ENCODE peak calls at places on chromosomes 11 and 22, in five cellular contexts. F is fibroblast of lung, W is astrocyte, M is DND-41, L is OCI-LY7. X is an unnamed sample.

GRCh38 chr11:76314741-76315090 is 66.2 kb downstream of the THAP12 start:
- DNase-seq in F (peak; percentile 72), W (peak; percentile 64), M (no peak), L (no peak), X (no peak)

GRCh38 chr11:117828641-117829368 is 4.3 kb upstream of the FXYD2 start:
- DNase-seq in F (peak; percentile 86), W (peak; percentile 80), M (peak; percentile 99), L (no peak), X (peak; percentile 91)

GRCh38 chr11:31477528-31478255 is 31.7 kb downstream of the IMMP1L start:
- DNase-seq in F (no peak), W (no peak), M (no peak), L (no peak), X (no peak)

GRCh38 chr11:124740277-124740882 is 638 bp downstream of the NRGN start:
- DNase-seq in F (peak; percentile 21), W (no peak), M (no peak), L (peak; percentile 64), X (peak; percentile 85)

GRCh38 chr11:61111060-61111435 is 8.8 kb downstream of the CD5 start:
- DNase-seq in F (no peak), W (no peak), M (no peak), L (no peak), X (no peak)

GRCh38 chr22:49186756-49187155 is 640.9 kb downstream of the BRD1 start:
- DNase-seq in F (no peak), W (no peak), M (no peak), L (no peak), X (no peak)

GRCh38 chr22:30178180-30179126 is 68.1 kb downstream of the LIF start:
- DNase-seq in F (no peak), W (no peak), M (peak; percentile 73), L (no peak), X (no peak)

GRCh38 chr22:28999510-29000224 is 62.0 kb downstream of the C22orf31 start:
- DNase-seq in F (no peak), W (no peak), M (no peak), L (no peak), X (no peak)

GRCh38 chr22:19742160-19743066 is 18.2 kb upstream of the TBX1 start:
- DNase-seq in F (no peak), W (no peak), M (no peak), L (no peak), X (no peak)

GRCh38 chr22:48889209-48889830 is 938.4 kb downstream of the BRD1 start:
- DNase-seq in F (no peak), W (no peak), M (no peak), L (no peak), X (peak; percentile 31)

GRCh38 chr22:23553922-23554870 is 25.9 kb downstream of the IGLL1 start:
- DNase-seq in F (no peak), W (no peak), M (no peak), L (no peak), X (no peak)

GRCh38 chr11:6397636-6398035 is 7.4 kb downstream of the SMPD1 start:
- DNase-seq in F (peak; percentile 60), W (peak; percentile 52), M (no peak), L (no peak), X (no peak)

GRCh38 chr22:40635008-40635939 is 1.2 kb downstream of the MRTFA start:
- DNase-seq in F (peak; percentile 50), W (no peak), M (no peak), L (no peak), X (peak; percentile 42)

GRCh38 chr22:38416621-38417251 is 38.3 kb downstream of the KCNJ4 start:
- DNase-seq in F (no peak), W (no peak), M (no peak), L (no peak), X (peak; percentile 54)

GRCh38 chr11:17498475-17498874 is 21.8 kb upstream of the ABCC8 start:
- DNase-seq in F (no peak), W (no peak), M (no peak), L (no peak), X (peak; percentile 86)

GRCh38 chr11:47373876-47374820 is 4.2 kb downstream of the SPI1 start:
- DNase-seq in F (peak; percentile 54), W (peak; percentile 32), M (peak; percentile 79), L (peak; percentile 81), X (peak; percentile 98)

GRCh38 chr22:44351685-44352377 is 39.1 kb upstream of the SHISAL1 start:
- DNase-seq in F (peak; percentile 94), W (peak; percentile 93), M (no peak), L (no peak), X (peak; percentile 98)

GRCh38 chr22:44348963-44349950 is 36.5 kb upstream of the SHISAL1 start:
- DNase-seq in F (no peak), W (no peak), M (no peak), L (no peak), X (peak; percentile 78)

GRCh38 chr22:44353063-44353440 is 40.3 kb upstream of the SHISAL1 start:
- DNase-seq in F (no peak), W (no peak), M (no peak), L (no peak), X (peak; percentile 25)

GRCh38 chr22:44352378-44353062 is 39.8 kb upstream of the SHISAL1 start:
- DNase-seq in F (no peak), W (no peak), M (no peak), L (no peak), X (peak; percentile 43)

DNA sequence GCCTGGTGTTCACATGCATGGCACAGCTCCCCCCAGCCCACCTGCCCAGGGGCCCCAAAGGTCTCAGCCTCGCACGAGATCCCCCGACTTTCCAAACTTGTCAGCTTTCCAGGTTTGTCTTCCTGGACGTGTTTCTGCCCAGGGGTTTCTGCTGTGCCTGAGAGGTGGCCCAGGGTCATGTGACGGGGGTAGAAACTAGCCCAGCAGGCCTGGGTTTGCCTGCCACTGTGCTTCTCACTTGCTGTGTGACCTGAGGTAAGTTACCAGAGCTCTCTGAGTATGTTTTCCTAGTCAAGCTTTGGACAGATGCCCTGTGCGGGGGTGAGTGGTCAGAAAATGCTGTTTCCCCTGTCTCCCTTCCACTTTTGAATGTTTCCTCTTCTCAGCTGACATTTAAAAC is 38.3 kb upstream of the SHISAL1 start:
- DNase-seq in F (no peak), W (no peak), M (no peak), L (no peak), X (peak; percentile 55)
- H2AFZ ChIP-seq in F (no peak overlapping the region), W (no peak overlapping the region), M (no peak overlapping the region), L (no peak overlapping the region), X (no peak overlapping the region)

GRCh38 chr11:68383976-68384501 is 71.6 kb downstream of the LRP5 start:
- DNase-seq in F (peak; percentile 19), W (no peak), M (peak; percentile 67), L (peak; percentile 56), X (peak; percentile 97)
- H3K4me1 ChIP-seq in F (peaks cover 19% of the 10 kb centered on the region), W (peaks cover 24% of the 10 kb centered on the region), M (no peaks in the 10 kb centered on the region), L (peaks cover 24% of the 10 kb centered on the region), X (peaks cover 23% of the 10 kb centered on the region)

GRCh38 chr11:10302294-10302743 is 2.6 kb upstream of the ADM start:
- DNase-seq in F (peak; percentile 41), W (no peak), M (no peak), L (no peak), X (no peak)
- H3K27ac ChIP-seq in F (peak overlapping the region; percentile 91), W (peak overlapping the region; percentile 74), M (no peak overlapping the region), L (no peak overlapping the region), X (peak overlapping the region; percentile 95)

DNA sequence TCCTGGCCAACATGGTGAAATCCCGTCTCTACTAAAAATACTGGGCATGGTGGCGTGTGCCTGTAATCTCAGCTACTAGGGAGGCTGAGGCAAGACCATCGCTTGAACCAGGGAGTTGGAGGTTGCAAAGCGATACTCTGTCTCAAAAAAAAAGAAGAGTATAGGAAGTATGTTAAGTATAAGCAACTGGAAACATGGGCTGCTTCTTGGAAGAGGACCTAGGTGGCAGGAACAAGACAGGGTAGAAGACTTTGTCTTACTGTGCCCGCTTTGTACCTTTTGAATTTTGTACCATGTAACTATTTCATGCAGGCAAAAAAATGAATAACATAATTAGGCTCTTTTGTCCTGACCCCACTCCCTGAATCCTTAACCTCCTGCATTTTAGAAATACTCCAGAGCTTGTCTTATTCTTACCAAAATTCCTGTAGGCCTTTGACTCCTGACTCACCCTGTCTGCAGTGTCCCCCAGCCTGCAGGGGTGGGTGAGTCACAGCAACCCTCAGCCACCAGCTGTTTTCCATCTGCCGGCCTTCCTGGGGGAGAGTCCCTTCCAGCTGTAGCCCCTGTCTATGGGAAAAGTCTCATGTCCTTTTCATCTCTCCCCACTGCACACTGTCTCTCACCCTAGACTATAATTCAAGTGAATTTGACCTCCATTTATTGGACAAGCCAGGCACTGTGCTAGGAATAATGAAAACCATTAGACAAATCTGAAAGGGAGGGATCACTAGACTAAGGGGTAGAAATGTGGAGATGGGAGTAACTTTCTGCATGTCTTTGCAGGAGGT is 41.8 kb downstream of the TXN2 start:
- DNase-seq in F (peak; percentile 98), W (peak; percentile 96), M (no peak), L (no peak), X (peak; percentile 99)
- H2AFZ ChIP-seq in F (no peak overlapping the region), W (no peak overlapping the region), M (no peak overlapping the region), L (no peak overlapping the region), X (no peak overlapping the region)